ENCODE peak calls at places on chromosomes 16 and 17, in eight cellular contexts. X, Q, I, M, Z, E, D and O are unnamed samples.

GRCh38 chr17:7238418-7239090 is 703 bp downstream of the PHF23 start:
- DNase-seq in X (no peak), Q (no peak), I (peak), M (peak), Z (no peak), E (no peak), D (no peak), O (peak)

GRCh38 chr17:39923836-39924690 is 3.3 kb downstream of the ORMDL3 start:
- DNase-seq in X (peak), Q (peak), I (peak), M (no peak), Z (peak), E (no peak), D (peak), O (peak)

GRCh38 chr17:7713782-7714181 is 3.8 kb upstream of the DNAH2 start:
- DNase-seq in X (no peak), Q (no peak), I (no peak), M (no peak), Z (no peak), E (no peak), D (no peak), O (no peak)

GRCh38 chr17:35429702-35430101 is 2.6 kb downstream of the SLFN12 start:
- DNase-seq in X (no peak), Q (no peak), I (no peak), M (no peak), Z (no peak), E (no peak), D (no peak), O (no peak)

GRCh38 chr17:31508310-31509094 is 117.0 kb downstream of the RAB11FIP4 start:
- DNase-seq in X (no peak), Q (no peak), I (no peak), M (no peak), Z (no peak), E (no peak), D (no peak), O (no peak)

GRCh38 chr16:56013962-56014552 is 138.9 kb upstream of the CES5A start:
- DNase-seq in X (peak), Q (peak), I (no peak), M (no peak), Z (peak), E (no peak), D (no peak), O (peak)

GRCh38 chr17:35568561-35568960 is 7.9 kb upstream of the SLFN14 start:
- DNase-seq in X (peak), Q (peak), I (peak), M (no peak), Z (peak), E (no peak), D (no peak), O (peak)

GRCh38 chr17:39404542-39405378 is 3.3 kb upstream of the FBXL20 start:
- DNase-seq in X (peak), Q (peak), I (peak), M (no peak), Z (peak), E (no peak), D (no peak), O (peak)

GRCh38 chr17:40901981-40902862 is 17.2 kb upstream of the KRT20 start:
- DNase-seq in X (no peak), Q (no peak), I (peak), M (no peak), Z (peak), E (no peak), D (no peak), O (peak)

GRCh38 chr17:68302066-68302564 is 10.8 kb downstream of the ARSG start:
- DNase-seq in X (peak), Q (peak), I (peak), M (no peak), Z (peak), E (no peak), D (no peak), O (no peak)

GRCh38 chr16:82379601-82380000 is 209.6 kb upstream of the MPHOSPH6 start:
- DNase-seq in X (no peak), Q (no peak), I (no peak), M (no peak), Z (no peak), E (no peak), D (no peak), O (no peak)

GRCh38 chr17:34499576-34499975 is 79.8 kb upstream of the TMEM132E start:
- DNase-seq in X (peak), Q (peak), I (peak), M (no peak), Z (peak), E (no peak), D (no peak), O (peak)

GRCh38 chr17:78716814-78717393 is 65.2 kb downstream of the CYTH1 start:
- DNase-seq in X (peak), Q (no peak), I (peak), M (peak), Z (peak), E (no peak), D (peak), O (peak)

GRCh38 chr17:27532269-27533067 is 76.2 kb downstream of the KSR1 start:
- DNase-seq in X (no peak), Q (peak), I (peak), M (peak), Z (peak), E (no peak), D (no peak), O (peak)

GRCh38 chr17:56929362-56929969 is 15.6 kb upstream of the TRIM25 start:
- DNase-seq in X (peak), Q (no peak), I (no peak), M (no peak), Z (no peak), E (no peak), D (no peak), O (no peak)

GRCh38 chr17:65794572-65794971 is 233.1 kb upstream of the AXIN2 start:
- DNase-seq in X (peak), Q (peak), I (peak), M (no peak), Z (peak), E (no peak), D (no peak), O (peak)

GRCh38 chr17:58447039-58447975 is 30.0 kb upstream of the RNF43 start:
- DNase-seq in X (peak), Q (peak), I (peak), M (no peak), Z (peak), E (no peak), D (peak), O (peak)

GRCh38 chr16:22359679-22360078 is 14.7 kb downstream of the CDR2 start:
- DNase-seq in X (no peak), Q (no peak), I (no peak), M (no peak), Z (no peak), E (no peak), D (no peak), O (no peak)
- H3K4me3 ChIP-seq in X (no peak), Q (no peak), I (no peak), M (no peak), Z (no peak), E (no peak), D (no peak), O (no peak)

DNA sequence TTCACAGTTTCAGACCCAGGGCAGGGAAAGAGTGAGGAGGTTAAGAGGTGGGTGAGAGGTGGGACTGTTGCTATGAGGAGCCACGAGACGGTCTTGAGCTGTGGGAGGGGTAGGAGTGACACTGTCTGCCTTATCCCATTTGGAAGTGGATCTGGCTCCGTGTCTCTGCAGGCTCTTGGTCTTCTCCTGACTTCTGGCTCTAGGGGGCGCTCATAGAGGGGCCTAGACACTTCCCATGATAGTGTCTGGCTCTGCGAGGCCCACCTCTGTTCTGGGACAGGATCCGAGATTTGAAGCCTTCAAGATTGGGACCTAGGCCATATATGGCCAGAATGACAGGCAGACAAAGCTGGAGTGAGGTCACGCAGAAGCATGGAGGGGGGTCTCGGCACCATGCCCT is 204.5 kb downstream of the GSG1L start:
- DNase-seq in X (no peak), Q (no peak), I (no peak), M (no peak), Z (no peak), E (no peak), D (no peak), O (no peak)
- TF ChIP-seq CTCF in X (no peak), Q (no peak), I (peak), M (no peak), Z (no peak), E (no peak), D (no peak), O (no peak)

DNA sequence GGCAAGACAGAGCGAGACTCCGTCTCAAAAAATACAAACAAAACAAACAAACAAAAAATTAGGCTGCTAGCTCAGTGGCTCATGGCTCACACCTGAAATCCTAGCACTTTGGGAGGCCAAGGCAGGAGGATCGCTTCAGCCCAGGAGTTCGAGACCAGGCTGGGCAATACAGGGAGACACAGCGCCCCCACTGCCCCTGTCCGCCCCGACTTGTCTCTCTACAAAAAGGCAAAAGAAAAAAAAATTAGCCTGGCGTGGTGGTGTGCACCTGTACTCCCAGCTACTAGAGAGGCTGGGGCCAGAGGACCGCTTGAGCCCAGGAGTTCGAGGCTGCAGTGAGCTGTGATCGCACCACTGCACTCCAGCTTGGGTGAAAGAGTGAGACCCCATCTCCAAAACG is 531 bp upstream of the CDH1 start:
- DNase-seq in X (no peak), Q (no peak), I (no peak), M (no peak), Z (no peak), E (no peak), D (no peak), O (no peak)
- H3K4me3 ChIP-seq in X (no peak), Q (no peak), I (no peak), M (no peak), Z (no peak), E (peak), D (no peak), O (no peak)

GRCh38 chr17:82613283-82614094 is 34.8 kb downstream of the WDR45B start:
- DNase-seq in X (no peak), Q (no peak), I (no peak), M (no peak), Z (no peak), E (no peak), D (peak), O (no peak)
- TF ChIP-seq CTCF in X (no peak), Q (peak), I (no peak), M (no peak), Z (no peak), E (no peak), D (peak), O (no peak)

GRCh38 chr16:84822990-84823389 is 3.2 kb downstream of the CRISPLD2 start:
- DNase-seq in X (no peak), Q (no peak), I (no peak), M (no peak), Z (no peak), E (no peak), D (no peak), O (no peak)

GRCh38 chr16:84823484-84823883 is 3.7 kb downstream of the CRISPLD2 start:
- DNase-seq in X (peak), Q (no peak), I (peak), M (peak), Z (peak), E (no peak), D (no peak), O (peak)

GRCh38 chr16:84820771-84821170 is 986 bp downstream of the CRISPLD2 start:
- DNase-seq in X (no peak), Q (no peak), I (no peak), M (no peak), Z (no peak), E (no peak), D (no peak), O (no peak)

GRCh38 chr16:84821179-84821578 is 1.4 kb downstream of the CRISPLD2 start:
- DNase-seq in X (no peak), Q (no peak), I (no peak), M (no peak), Z (no peak), E (no peak), D (no peak), O (no peak)

DNA sequence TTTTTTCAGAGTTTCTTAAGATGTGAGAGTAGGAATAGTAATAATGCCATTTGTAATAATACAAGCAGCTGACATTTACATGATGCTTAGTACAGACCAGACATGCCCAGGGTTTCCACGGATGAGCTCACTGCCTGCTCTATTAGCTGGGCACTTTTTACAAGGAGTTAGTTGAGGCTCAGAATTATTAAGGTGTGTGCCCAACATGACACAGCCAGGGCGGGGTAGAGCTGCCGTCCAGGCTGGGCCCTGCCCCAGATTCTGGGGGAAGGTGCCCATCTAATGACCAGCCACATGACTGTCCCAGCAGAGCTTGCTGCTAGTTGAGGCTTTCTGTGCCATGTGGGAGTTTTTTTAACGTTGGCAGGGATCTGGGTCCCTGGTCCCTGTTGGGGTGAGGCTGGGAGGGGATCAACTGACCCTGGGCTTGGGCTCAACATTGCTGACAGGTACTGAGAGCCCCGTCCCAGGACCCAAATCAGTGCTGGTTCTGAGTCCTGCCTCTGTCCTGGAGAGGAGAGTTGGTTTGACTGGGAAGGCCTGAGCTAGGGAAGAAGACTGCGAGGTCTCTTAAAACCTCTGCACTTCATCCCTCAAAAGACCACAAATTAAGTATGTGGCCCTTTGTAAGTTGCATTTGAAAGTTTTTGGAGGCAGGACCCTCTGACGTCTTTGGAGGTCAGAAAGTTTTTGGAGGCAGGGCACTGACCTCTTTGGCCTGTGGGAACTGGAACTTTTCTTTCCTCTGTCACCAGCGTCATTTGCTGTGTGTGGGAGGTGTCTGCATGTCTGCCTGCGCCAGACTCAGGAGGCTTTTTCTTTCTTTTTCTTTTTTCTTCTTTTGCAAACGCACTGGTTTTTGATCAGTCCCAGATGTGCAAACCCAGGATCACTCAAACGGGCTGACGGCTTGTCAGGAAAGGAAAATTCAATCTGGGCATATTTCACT is 2.2 kb downstream of the CRISPLD2 start:
- DNase-seq in X (no peak), Q (no peak), I (no peak), M (no peak), Z (peak), E (no peak), D (no peak), O (peak)
- H3K4me3 ChIP-seq in X (peak), Q (no peak), I (peak), M (peak), Z (peak), E (peak), D (no peak), O (peak)